ENCODE peak calls at places on chromosomes 16 and 17, in four cellular contexts. N, I, X and E are unnamed samples.

GRCh38 chr17:37743875-37744632 is 805 bp downstream of the HNF1B start:
- DNase-seq in I (no peak), N (peak), X (no peak), E (peak)

GRCh38 chr16:89155851-89156739 is 15.5 kb upstream of the CDH15 start:
- DNase-seq in I (no peak), X (no peak), N (no peak), E (no peak)

GRCh38 chr16:23711785-23712184 is 1.2 kb downstream of the ERN2 start:
- DNase-seq in X (no peak), I (no peak), N (no peak), E (no peak)

GRCh38 chr16:7025616-7026190 is 306.9 kb upstream of the RBFOX1 start:
- DNase-seq in X (peak), N (peak), I (no peak), E (no peak)

GRCh38 chr16:23949630-23950290 is 114.0 kb downstream of the PRKCB start:
- DNase-seq in N (no peak), I (no peak), X (peak), E (peak)

GRCh38 chr17:2433696-2434095 is 32.8 kb upstream of the MNT start:
- DNase-seq in X (no peak), I (no peak), N (no peak), E (no peak)

GRCh38 chr16:1019234-1019933 is 37.8 kb downstream of the SOX8 start:
- DNase-seq in N (no peak), X (no peak), I (peak), E (no peak)

GRCh38 chr17:81022371-81022729 is 12.6 kb upstream of the BAIAP2 start:
- DNase-seq in I (no peak), N (no peak), X (no peak), E (no peak)

GRCh38 chr17:10549108-10549842 is at the start of gene MYH2:
- DNase-seq in I (no peak), X (no peak), N (no peak), E (no peak)

GRCh38 chr16:89201467-89202377 is 1.4 kb upstream of the SLC22A31 start:
- DNase-seq in X (peak), N (peak), I (peak), E (peak)

GRCh38 chr17:40065041-40065770 is 2.4 kb downstream of the THRA start:
- DNase-seq in N (no peak), I (no peak), X (no peak), E (no peak)

GRCh38 chr17:910503-911194 is 68.9 kb downstream of the NXN start:
- DNase-seq in I (no peak), X (no peak), N (no peak), E (no peak)